ENCODE peak calls at places on chromosome 22, in six cellular contexts. J, V, E, F, Q and S are unnamed samples.

GRCh38 chr22:25396615-25397200 is 167.8 kb upstream of the GRK3 start:
- DNase-seq in J (no peak), V (no peak), E (no peak), F (peak; percentile 67), Q (no peak), S (no peak)

GRCh38 chr22:49934144-49934890 is 15.9 kb downstream of the CRELD2 start:
- DNase-seq in J (no peak), V (no peak), E (peak; percentile 45), F (no peak), Q (no peak), S (no peak)

GRCh38 chr22:41557401-41558240 is 3.2 kb upstream of the CSDC2 start:
- DNase-seq in J (no peak), V (no peak), E (peak; percentile 53), F (peak; percentile 70), Q (no peak), S (no peak)

GRCh38 chr22:22070371-22070824 is 87.8 kb upstream of the TOP3B start:
- DNase-seq in J (no peak), V (no peak), E (no peak), F (no peak), Q (no peak), S (no peak)

GRCh38 chr22:29871684-29872083 is 11.3 kb upstream of the MTMR3 start:
- DNase-seq in J (no peak), V (no peak), E (no peak), F (peak; percentile 23), Q (no peak), S (no peak)

GRCh38 chr22:39522567-39523300 is 2.4 kb downstream of the ATF4 start:
- DNase-seq in J (no peak), V (no peak), E (no peak), F (no peak), Q (no peak), S (no peak)

GRCh38 chr22:42544686-42545085 is 9.1 kb upstream of the SERHL2 start:
- DNase-seq in J (no peak), V (no peak), E (no peak), F (peak; percentile 87), Q (no peak), S (no peak)

GRCh38 chr22:27004434-27004833 is 347.0 kb downstream of the MIAT start:
- DNase-seq in J (no peak), V (no peak), E (peak; percentile 21), F (no peak), Q (no peak), S (no peak)

GRCh38 chr22:30159561-30160353 is 79.5 kb downstream of the HORMAD2 start:
- DNase-seq in J (no peak), V (no peak), E (no peak), F (peak; percentile 12), Q (no peak), S (no peak)

GRCh38 chr22:42697542-42698013 is 23.1 kb downstream of the A4GALT start:
- DNase-seq in J (no peak), V (no peak), E (no peak), F (peak; percentile 61), Q (no peak), S (no peak)

GRCh38 chr22:33864723-33865130 is 55.5 kb downstream of the LARGE1 start:
- DNase-seq in J (no peak), V (peak; percentile 18), E (no peak), F (peak; percentile 63), Q (no peak), S (no peak)

GRCh38 chr22:34403667-34404066 is 483.4 kb upstream of the LARGE1 start:
- DNase-seq in J (no peak), V (no peak), E (no peak), F (no peak), Q (no peak), S (no peak)

GRCh38 chr22:43582394-43582793 is 170.6 kb downstream of the MPPED1 start:
- DNase-seq in J (no peak), V (no peak), E (no peak), F (no peak), Q (no peak), S (no peak)

GRCh38 chr22:30277547-30278344 is 11.1 kb upstream of the OSM start:
- DNase-seq in J (no peak), V (no peak), E (no peak), F (no peak), Q (no peak), S (no peak)

GRCh38 chr22:48234011-48234410 is 1471.6 kb downstream of the TBC1D22A start:
- DNase-seq in J (no peak), V (no peak), E (no peak), F (no peak), Q (no peak), S (no peak)

GRCh38 chr22:48673806-48674500 is 1153.7 kb downstream of the BRD1 start:
- DNase-seq in J (no peak), V (no peak), E (no peak), F (no peak), Q (no peak), S (no peak)

GRCh38 chr22:27345681-27346080 is 455.9 kb downstream of the MN1 start:
- DNase-seq in J (no peak), V (no peak), E (no peak), F (no peak), Q (no peak), S (no peak)

GRCh38 chr22:50000587-50001387 is 11.8 kb downstream of the IL17REL start:
- DNase-seq in J (no peak), V (no peak), E (no peak), F (no peak), Q (no peak), S (no peak)

GRCh38 chr22:42964994-42965699 is 49.8 kb downstream of the PACSIN2 start:
- DNase-seq in J (no peak), V (no peak), E (no peak), F (peak; percentile 77), Q (no peak), S (no peak)

GRCh38 chr22:39665229-39665628 is 94.7 kb downstream of the CACNA1I start:
- DNase-seq in J (no peak), V (no peak), E (no peak), F (no peak), Q (no peak), S (no peak)

GRCh38 chr22:23054531-23055257 is 15.6 kb upstream of the GNAZ start:
- DNase-seq in J (no peak), V (no peak), E (peak; percentile 55), F (no peak), Q (peak; percentile 55), S (no peak)

GRCh38 chr22:48718818-48719500 is 1108.7 kb downstream of the BRD1 start:
- DNase-seq in J (no peak), V (no peak), E (no peak), F (no peak), Q (no peak), S (no peak)

GRCh38 chr22:48607901-48608650 is 1219.6 kb downstream of the BRD1 start:
- DNase-seq in J (no peak), V (no peak), E (no peak), F (no peak), Q (no peak), S (no peak)

GRCh38 chr22:48639021-48639795 is 1188.5 kb downstream of the BRD1 start:
- DNase-seq in J (no peak), V (no peak), E (no peak), F (no peak), Q (no peak), S (no peak)

GRCh38 chr22:19497245-19497644 is 17.5 kb downstream of the CDC45 start:
- DNase-seq in J (no peak), V (no peak), E (peak; percentile 75), F (no peak), Q (no peak), S (no peak)

GRCh38 chr22:23779083-23779482 is 6.4 kb downstream of the MMP11 start:
- DNase-seq in J (no peak), V (no peak), E (no peak), F (no peak), Q (no peak), S (no peak)

GRCh38 chr22:23233084-23233501 is 52.8 kb downstream of the BCR start:
- DNase-seq in J (no peak), V (no peak), E (peak; percentile 64), F (no peak), Q (no peak), S (no peak)

GRCh38 chr22:17115927-17116326 is 5.2 kb downstream of the TMEM121B start:
- DNase-seq in J (no peak), V (no peak), E (no peak), F (no peak), Q (no peak), S (no peak)
- TF ChIP-seq TAF1 in J (no peak), V (no peak), E (no peak), F (no peak), Q (no peak), S (no peak)

GRCh38 chr22:37933711-37934376 is 19.6 kb downstream of the C22orf23 start:
- DNase-seq in J (peak; percentile 73), V (peak; percentile 94), E (peak; percentile 87), F (peak; percentile 83), Q (peak; percentile 28), S (peak; percentile 92)
- TF ChIP-seq POLR2A in J (no peak), V (no peak), E (no peak), F (no peak), Q (no peak), S (no peak)

GRCh38 chr22:32815943-32816342 is 14.4 kb downstream of the TIMP3 start:
- DNase-seq in J (no peak), V (no peak), E (no peak), F (no peak), Q (no peak), S (no peak)
- TF ChIP-seq POLR2AphosphoS5 in J (no peak), V (no peak), E (no peak), F (no peak), Q (no peak), S (no peak)

GRCh38 chr22:45890351-45890635 is 86.7 kb downstream of the WNT7B start:
- DNase-seq in J (no peak), V (no peak), E (no peak), F (no peak), Q (no peak), S (no peak)

GRCh38 chr22:45889539-45890350 is 87.2 kb downstream of the WNT7B start:
- DNase-seq in J (no peak), V (no peak), E (no peak), F (no peak), Q (no peak), S (no peak)

GRCh38 chr22:45889093-45889538 is 87.8 kb downstream of the WNT7B start:
- DNase-seq in J (no peak), V (no peak), E (no peak), F (no peak), Q (no peak), S (no peak)

GRCh38 chr22:45887202-45888131 is 89.5 kb downstream of the WNT7B start:
- DNase-seq in J (no peak), V (no peak), E (no peak), F (no peak), Q (no peak), S (no peak)

DNA sequence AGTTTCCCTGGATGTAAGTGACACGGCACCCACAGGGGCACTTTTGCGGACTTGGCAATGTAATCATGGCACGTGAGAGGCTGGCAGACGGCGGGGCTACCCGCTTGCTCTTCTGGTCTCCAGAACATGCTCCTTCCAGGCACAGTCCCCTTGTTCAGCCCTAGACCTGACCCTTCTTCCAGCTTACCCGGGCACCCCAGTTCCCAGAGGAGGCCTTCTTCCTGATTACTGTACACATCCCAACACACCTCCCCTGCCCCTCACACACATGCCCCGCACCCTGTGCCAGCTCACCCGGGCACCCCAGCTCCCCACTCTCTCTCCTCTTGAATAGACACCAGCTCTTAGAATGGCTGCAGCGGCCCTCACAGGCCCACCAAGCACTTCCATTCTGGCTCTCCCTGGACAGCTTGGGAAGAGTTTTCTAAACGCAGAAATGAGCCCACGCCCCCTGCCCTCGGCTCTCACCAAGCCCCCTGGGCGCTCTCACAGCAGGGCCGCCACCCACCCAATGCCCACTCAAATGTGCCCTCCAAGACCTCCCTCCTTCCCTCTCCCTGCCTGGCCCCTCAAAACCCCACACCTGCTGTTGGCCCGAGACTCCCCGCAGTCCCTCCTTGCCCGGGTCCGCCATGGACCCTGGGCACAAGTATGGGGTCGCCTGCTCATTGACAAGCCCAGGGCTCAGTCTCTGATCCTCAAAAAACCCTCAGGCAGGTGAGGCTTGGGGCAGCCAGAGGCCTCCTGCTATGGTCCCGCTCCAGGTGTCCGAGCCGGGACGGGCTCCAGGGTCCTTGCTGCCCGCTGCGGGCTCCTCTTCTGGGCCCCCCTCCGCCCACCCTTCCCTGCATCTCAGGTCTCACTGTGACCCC is 88.5 kb downstream of the WNT7B start:
- DNase-seq in J (no peak), V (no peak), E (no peak), F (no peak), Q (no peak), S (no peak)
- TF ChIP-seq TAF1 in J (no peak), V (no peak), E (no peak), F (no peak), Q (no peak), S (no peak)